ENCODE peak calls at places on chromosomes 3 and 15, in nine cellular contexts. One of them, this sample, is unnamed.

GRCh38 chr15:92617197-92618037 is 38.2 kb downstream of the FAM174B start:
- DNase-seq in A549: peak
- DNase-seq in HuH-7: peak
- DNase-seq in tibial nerve: peak
- DNase-seq in T-cell: no peak
- DNase-seq in fibroblast of gingiva: no peak
- DNase-seq in transverse colon: peak
- DNase-seq in ACHN: no peak
- DNase-seq in posterior vena cava: peak
- DNase-seq in this sample: peak

GRCh38 chr3:184248454-184249411 is at the start of gene ALG3:
- DNase-seq in transverse colon: peak
- DNase-seq in posterior vena cava: peak
- DNase-seq in A549: peak
- DNase-seq in HuH-7: peak
- DNase-seq in T-cell: peak
- DNase-seq in ACHN: peak
- DNase-seq in tibial nerve: peak
- DNase-seq in fibroblast of gingiva: peak
- DNase-seq in this sample: peak

GRCh38 chr15:69232144-69232543 is 66.6 kb upstream of the PAQR5 start:
- DNase-seq in ACHN: no peak
- DNase-seq in T-cell: no peak
- DNase-seq in fibroblast of gingiva: peak
- DNase-seq in tibial nerve: no peak
- DNase-seq in transverse colon: no peak
- DNase-seq in HuH-7: no peak
- DNase-seq in posterior vena cava: no peak
- DNase-seq in A549: no peak
- DNase-seq in this sample: no peak

GRCh38 chr3:12288466-12289129 is at the start of gene PPARG:
- DNase-seq in transverse colon: peak
- DNase-seq in A549: peak
- DNase-seq in posterior vena cava: no peak
- DNase-seq in tibial nerve: no peak
- DNase-seq in fibroblast of gingiva: peak
- DNase-seq in ACHN: peak
- DNase-seq in T-cell: no peak
- DNase-seq in HuH-7: peak
- DNase-seq in this sample: no peak

GRCh38 chr3:84601303-84601702 is 357.5 kb upstream of the CADM2 start:
- DNase-seq in ACHN: no peak
- DNase-seq in A549: no peak
- DNase-seq in HuH-7: no peak
- DNase-seq in fibroblast of gingiva: no peak
- DNase-seq in T-cell: no peak
- DNase-seq in transverse colon: no peak
- DNase-seq in tibial nerve: no peak
- DNase-seq in posterior vena cava: no peak
- DNase-seq in this sample: no peak

GRCh38 chr3:110504901-110505300 is 566.7 kb upstream of the NECTIN3 start:
- DNase-seq in tibial nerve: no peak
- DNase-seq in posterior vena cava: no peak
- DNase-seq in fibroblast of gingiva: no peak
- DNase-seq in transverse colon: no peak
- DNase-seq in A549: no peak
- DNase-seq in T-cell: no peak
- DNase-seq in ACHN: no peak
- DNase-seq in HuH-7: no peak
- DNase-seq in this sample: no peak

GRCh38 chr3:11913316-11913715 is 66.6 kb upstream of the TAMM41 start:
- DNase-seq in transverse colon: no peak
- DNase-seq in T-cell: no peak
- DNase-seq in fibroblast of gingiva: no peak
- DNase-seq in tibial nerve: no peak
- DNase-seq in ACHN: no peak
- DNase-seq in posterior vena cava: no peak
- DNase-seq in HuH-7: no peak
- DNase-seq in A549: no peak
- DNase-seq in this sample: no peak

GRCh38 chr3:197749315-197749600 is 425 bp upstream of the FYTTD1 start:
- DNase-seq in posterior vena cava: peak
- DNase-seq in HuH-7: peak
- DNase-seq in ACHN: peak
- DNase-seq in tibial nerve: no peak
- DNase-seq in T-cell: peak
- DNase-seq in A549: peak
- DNase-seq in fibroblast of gingiva: peak
- DNase-seq in transverse colon: peak
- DNase-seq in this sample: peak

GRCh38 chr3:189041482-189042090 is 130.2 kb upstream of the TPRG1 start:
- DNase-seq in posterior vena cava: no peak
- DNase-seq in transverse colon: peak
- DNase-seq in tibial nerve: no peak
- DNase-seq in fibroblast of gingiva: peak
- DNase-seq in HuH-7: peak
- DNase-seq in A549: peak
- DNase-seq in T-cell: peak
- DNase-seq in ACHN: peak
- DNase-seq in this sample: no peak

GRCh38 chr3:71006810-71007785 is 576.4 kb downstream of the FOXP1 start:
- DNase-seq in ACHN: peak
- DNase-seq in posterior vena cava: no peak
- DNase-seq in HuH-7: no peak
- DNase-seq in A549: peak
- DNase-seq in T-cell: no peak
- DNase-seq in tibial nerve: no peak
- DNase-seq in fibroblast of gingiva: peak
- DNase-seq in transverse colon: no peak
- DNase-seq in this sample: no peak

GRCh38 chr3:71994203-71994602 is 209.3 kb upstream of the PROK2 start:
- DNase-seq in fibroblast of gingiva: no peak
- DNase-seq in posterior vena cava: no peak
- DNase-seq in HuH-7: no peak
- DNase-seq in A549: no peak
- DNase-seq in transverse colon: no peak
- DNase-seq in tibial nerve: no peak
- DNase-seq in T-cell: no peak
- DNase-seq in ACHN: no peak
- DNase-seq in this sample: no peak

GRCh38 chr3:72123908-72124441 is 339.0 kb upstream of the PROK2 start:
- DNase-seq in ACHN: peak
- DNase-seq in transverse colon: peak
- DNase-seq in posterior vena cava: no peak
- DNase-seq in A549: peak
- DNase-seq in T-cell: no peak
- DNase-seq in tibial nerve: peak
- DNase-seq in HuH-7: no peak
- DNase-seq in fibroblast of gingiva: peak
- DNase-seq in this sample: peak

GRCh38 chr15:101024111-101024695 is 105.0 kb downstream of the LRRK1 start:
- DNase-seq in T-cell: no peak
- DNase-seq in posterior vena cava: peak
- DNase-seq in ACHN: no peak
- DNase-seq in tibial nerve: peak
- DNase-seq in transverse colon: peak
- DNase-seq in fibroblast of gingiva: peak
- DNase-seq in HuH-7: no peak
- DNase-seq in A549: no peak
- DNase-seq in this sample: peak

GRCh38 chr15:58574612-58575011 is 142.8 kb downstream of the LIPC start:
- DNase-seq in tibial nerve: no peak
- DNase-seq in fibroblast of gingiva: no peak
- DNase-seq in A549: peak
- DNase-seq in transverse colon: peak
- DNase-seq in HuH-7: no peak
- DNase-seq in T-cell: no peak
- DNase-seq in ACHN: no peak
- DNase-seq in posterior vena cava: no peak
- DNase-seq in this sample: no peak

GRCh38 chr15:78000927-78001249 is 76.6 kb downstream of the TBC1D2B start:
- DNase-seq in HuH-7: no peak
- DNase-seq in tibial nerve: no peak
- DNase-seq in posterior vena cava: peak
- DNase-seq in A549: no peak
- DNase-seq in fibroblast of gingiva: no peak
- DNase-seq in transverse colon: no peak
- DNase-seq in T-cell: no peak
- DNase-seq in ACHN: no peak
- DNase-seq in this sample: no peak

GRCh38 chr15:77649019-77649418 is 16.3 kb upstream of the LINGO1 start:
- DNase-seq in T-cell: no peak
- DNase-seq in fibroblast of gingiva: no peak
- DNase-seq in HuH-7: no peak
- DNase-seq in ACHN: no peak
- DNase-seq in tibial nerve: no peak
- DNase-seq in posterior vena cava: no peak
- DNase-seq in transverse colon: no peak
- DNase-seq in A549: no peak
- DNase-seq in this sample: no peak

GRCh38 chr3:105845488-105845887 is 23.3 kb downstream of the CBLB start:
- DNase-seq in ACHN: no peak
- DNase-seq in HuH-7: no peak
- DNase-seq in tibial nerve: no peak
- DNase-seq in T-cell: no peak
- DNase-seq in posterior vena cava: no peak
- DNase-seq in transverse colon: no peak
- DNase-seq in fibroblast of gingiva: no peak
- DNase-seq in A549: no peak
- DNase-seq in this sample: no peak

GRCh38 chr3:114686624-114687023 is 392.8 kb downstream of the TIGIT start:
- DNase-seq in HuH-7: no peak
- DNase-seq in ACHN: no peak
- DNase-seq in transverse colon: no peak
- DNase-seq in fibroblast of gingiva: peak
- DNase-seq in T-cell: no peak
- DNase-seq in A549: no peak
- DNase-seq in tibial nerve: no peak
- DNase-seq in posterior vena cava: no peak
- DNase-seq in this sample: no peak

GRCh38 chr3:146308682-146309081 is 57.8 kb upstream of the PLSCR4 start:
- DNase-seq in T-cell: no peak
- DNase-seq in fibroblast of gingiva: peak
- DNase-seq in transverse colon: no peak
- DNase-seq in HuH-7: no peak
- DNase-seq in ACHN: no peak
- DNase-seq in posterior vena cava: no peak
- DNase-seq in A549: peak
- DNase-seq in tibial nerve: no peak
- DNase-seq in this sample: no peak

GRCh38 chr15:25611603-25612002 is 172.8 kb upstream of the UBE3A start:
- DNase-seq in HuH-7: no peak
- DNase-seq in tibial nerve: no peak
- DNase-seq in posterior vena cava: peak
- DNase-seq in fibroblast of gingiva: no peak
- DNase-seq in transverse colon: no peak
- DNase-seq in A549: no peak
- DNase-seq in ACHN: no peak
- DNase-seq in T-cell: no peak
- DNase-seq in this sample: peak

GRCh38 chr3:40618158-40618557 is 93.4 kb downstream of the ZNF621 start:
- DNase-seq in T-cell: no peak
- DNase-seq in A549: no peak
- DNase-seq in posterior vena cava: no peak
- DNase-seq in HuH-7: no peak
- DNase-seq in ACHN: no peak
- DNase-seq in tibial nerve: no peak
- DNase-seq in fibroblast of gingiva: no peak
- DNase-seq in transverse colon: no peak
- DNase-seq in this sample: no peak

GRCh38 chr15:77904436-77904821 is 173.1 kb downstream of the TBC1D2B start:
- DNase-seq in HuH-7: no peak
- DNase-seq in posterior vena cava: peak
- DNase-seq in tibial nerve: no peak
- DNase-seq in A549: no peak
- DNase-seq in transverse colon: no peak
- DNase-seq in fibroblast of gingiva: no peak
- DNase-seq in ACHN: no peak
- DNase-seq in T-cell: no peak
- DNase-seq in this sample: no peak

GRCh38 chr3:40312661-40313226 is 3.2 kb downstream of the EIF1B start:
- DNase-seq in HuH-7: no peak
- DNase-seq in transverse colon: no peak
- DNase-seq in ACHN: no peak
- DNase-seq in tibial nerve: no peak
- DNase-seq in fibroblast of gingiva: peak
- DNase-seq in T-cell: no peak
- DNase-seq in posterior vena cava: no peak
- DNase-seq in A549: no peak
- DNase-seq in this sample: no peak

GRCh38 chr3:123841476-123842238 is 42.5 kb downstream of the MYLK start:
- DNase-seq in HuH-7: no peak
- DNase-seq in transverse colon: no peak
- DNase-seq in A549: no peak
- DNase-seq in tibial nerve: no peak
- DNase-seq in fibroblast of gingiva: no peak
- DNase-seq in posterior vena cava: no peak
- DNase-seq in T-cell: no peak
- DNase-seq in ACHN: no peak
- DNase-seq in this sample: no peak

GRCh38 chr3:150345021-150345538 is 63.0 kb upstream of the TSC22D2 start:
- DNase-seq in T-cell: no peak
- DNase-seq in HuH-7: peak
- DNase-seq in ACHN: peak
- DNase-seq in posterior vena cava: no peak
- DNase-seq in tibial nerve: no peak
- DNase-seq in fibroblast of gingiva: no peak
- DNase-seq in A549: peak
- DNase-seq in transverse colon: peak
- DNase-seq in this sample: no peak

GRCh38 chr3:33716227-33716626 is 1.8 kb downstream of the CLASP2 start:
- DNase-seq in HuH-7: no peak
- DNase-seq in fibroblast of gingiva: no peak
- DNase-seq in posterior vena cava: no peak
- DNase-seq in T-cell: no peak
- DNase-seq in transverse colon: no peak
- DNase-seq in ACHN: no peak
- DNase-seq in A549: no peak
- DNase-seq in tibial nerve: no peak
- DNase-seq in this sample: no peak

GRCh38 chr3:8579101-8579500 is 65.5 kb downstream of the SSUH2 start:
- DNase-seq in posterior vena cava: no peak
- DNase-seq in T-cell: no peak
- DNase-seq in A549: no peak
- DNase-seq in fibroblast of gingiva: no peak
- DNase-seq in tibial nerve: no peak
- DNase-seq in HuH-7: no peak
- DNase-seq in transverse colon: no peak
- DNase-seq in ACHN: no peak
- DNase-seq in this sample: no peak

This sample was measured in right atrium auricular region.